ENCODE peak calls at places on chromosomes 6 and 20, in five cellular contexts. I is cerebellar cortex, O is mucosa of descending colon, T is ELF-1, B is caudate nucleus. V is an unnamed sample.

GRCh38 chr6:150932976-150933375 is 67.5 kb downstream of the MTHFD1L start:
- DNase-seq in I (no peak), T (no peak), O (no peak), B (no peak), V (no peak)

GRCh38 chr6:37555040-37555781 is 55.5 kb upstream of the CCDC167 start:
- DNase-seq in T (no peak), B (no peak), O (no peak), I (peak; percentile 73), V (no peak)

GRCh38 chr6:163579880-163580295 is 165.4 kb downstream of the QKI start:
- DNase-seq in T (no peak), O (no peak), B (no peak), I (peak; percentile 21), V (no peak)

GRCh38 chr6:138891255-138891986 is 95.5 kb downstream of the ECT2L start:
- DNase-seq in I (no peak), O (no peak), B (no peak), T (peak; percentile 24), V (no peak)

GRCh38 chr6:19638931-19639330 is 198.2 kb upstream of the ID4 start:
- DNase-seq in O (no peak), B (no peak), T (no peak), I (no peak), V (no peak)

GRCh38 chr20:24977797-24978196 is 14.8 kb downstream of the APMAP start:
- DNase-seq in B (no peak), I (no peak), O (no peak), T (no peak), V (no peak)

GRCh38 chr20:23881371-23881770 is 1.8 kb upstream of the CST5 start:
- DNase-seq in I (no peak), O (no peak), B (no peak), T (no peak), V (no peak)

GRCh38 chr6:47363736-47364135 is 54.0 kb upstream of the TNFRSF21 start:
- DNase-seq in O (no peak), I (no peak), B (no peak), T (no peak), V (no peak)

GRCh38 chr6:52962701-52963100 is 32.4 kb downstream of the GSTA4 start:
- DNase-seq in I (no peak), O (no peak), T (no peak), B (no peak), V (no peak)

GRCh38 chr20:17972121-17972520 is 3.3 kb downstream of the MGME1 start:
- DNase-seq in B (no peak), I (peak; percentile 29), O (no peak), T (no peak), V (no peak)

GRCh38 chr6:160161647-160161986 is 40.0 kb downstream of the SLC22A1 start:
- DNase-seq in T (no peak), O (no peak), B (no peak), I (no peak), V (no peak)

GRCh38 chr20:62209850-62210495 is 10.1 kb downstream of the HRH3 start:
- DNase-seq in O (no peak), I (no peak), B (no peak), T (no peak), V (no peak)

GRCh38 chr6:147525519-147526209 is 17.2 kb downstream of the SAMD5 start:
- DNase-seq in O (no peak), T (no peak), B (no peak), I (no peak), V (no peak)

GRCh38 chr20:34922654-34923381 is 32.8 kb downstream of the GSS start:
- DNase-seq in T (no peak), O (no peak), B (no peak), I (no peak), V (no peak)

V was measured in posterior cingulate gyrus.